ENCODE peak calls at places on chromosomes 2 and 18, in seven cellular contexts. E, Z, V, F, R, H and P are unnamed samples.

GRCh38 chr18:74589820-74590219 is 7.8 kb upstream of the ZNF407 start:
- DNase-seq in R (no peak), Z (no peak), V (no peak), F (no peak), E (no peak), H (no peak), P (no peak)

GRCh38 chr2:27021253-27021801 is 11.4 kb upstream of the TMEM214 start:
- DNase-seq in V (no peak), R (no peak), F (no peak), Z (no peak), E (no peak), H (peak), P (peak)

GRCh38 chr2:75055307-75055819 is 96.9 kb downstream of the POLE4 start:
- DNase-seq in F (no peak), E (no peak), V (peak), Z (no peak), R (no peak), H (no peak), P (no peak)

GRCh38 chr18:51342815-51343214 is 145.3 kb upstream of the MEX3C start:
- DNase-seq in V (peak), R (peak), E (no peak), H (peak), Z (no peak), F (no peak), P (no peak)

GRCh38 chr2:146037334-146037870 is 1517.5 kb upstream of the ZEB2 start:
- DNase-seq in H (no peak), Z (no peak), R (no peak), V (no peak), F (no peak), E (no peak), P (no peak)

GRCh38 chr2:98134138-98134537 is 47.2 kb downstream of the VWA3B start:
- DNase-seq in E (no peak), F (no peak), V (peak), Z (no peak), H (no peak), R (no peak), P (peak)

GRCh38 chr18:10661333-10661732 is 135.5 kb downstream of the NAPG start:
- DNase-seq in E (no peak), R (peak), H (peak), F (no peak), V (peak), Z (no peak), P (no peak)

GRCh38 chr2:203683932-203684556 is 22.4 kb upstream of the CD28 start:
- DNase-seq in V (peak), E (no peak), H (peak), F (no peak), R (peak), Z (peak), P (no peak)

GRCh38 chr2:38750793-38751042 is 443 bp downstream of the SRSF7 start:
- DNase-seq in V (no peak), R (peak), H (no peak), Z (peak), E (peak), F (peak), P (peak)

GRCh38 chr2:1494257-1494656 is 81.0 kb downstream of the TPO start:
- DNase-seq in H (no peak), F (peak), Z (no peak), E (peak), R (no peak), V (no peak), P (peak)

GRCh38 chr2:25043241-25043867 is 1.5 kb downstream of the EFR3B start:
- DNase-seq in E (no peak), V (peak), R (peak), Z (no peak), F (no peak), H (peak), P (no peak)

GRCh38 chr2:152790883-152791282 is 72.5 kb downstream of the ARL6IP6 start:
- DNase-seq in E (no peak), H (no peak), R (no peak), F (peak), V (no peak), Z (no peak), P (no peak)

GRCh38 chr2:65013776-65014175 is 24.6 kb downstream of the SLC1A4 start:
- DNase-seq in V (no peak), F (no peak), R (no peak), E (no peak), H (no peak), Z (no peak), P (no peak)

GRCh38 chr18:41745166-41746049 is 209.6 kb upstream of the PIK3C3 start:
- DNase-seq in F (peak), Z (no peak), E (no peak), H (peak), R (peak), V (peak), P (no peak)

DNA sequence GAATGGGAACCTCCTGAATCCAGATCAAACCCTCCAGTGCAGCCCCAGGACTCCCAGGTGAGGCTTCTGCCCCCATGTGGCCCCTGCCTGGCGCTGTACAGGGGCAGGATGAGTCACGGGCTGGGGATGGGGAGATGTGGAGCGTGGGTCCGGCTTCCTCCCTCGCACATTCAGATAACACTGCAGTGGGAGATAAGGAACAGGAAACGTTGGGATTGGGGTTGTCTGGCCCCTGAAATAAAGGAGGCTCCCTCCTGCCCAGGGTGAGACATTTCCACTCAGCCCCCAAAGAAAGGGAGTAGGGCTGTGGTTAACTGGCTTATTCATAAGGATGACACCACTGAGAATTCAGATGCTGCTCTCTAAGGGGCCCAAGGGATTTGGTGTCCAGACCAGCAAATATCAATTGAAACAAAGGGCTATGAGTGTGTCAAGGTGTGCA is 30.7 kb downstream of the IGFBP5 start:
- DNase-seq in H (no peak), V (peak), Z (no peak), E (no peak), F (no peak), R (peak), P (no peak)
- TF ChIP-seq CTCF in H (peak), V (no peak), Z (no peak), E (no peak), F (no peak), R (peak), P (no peak)

DNA sequence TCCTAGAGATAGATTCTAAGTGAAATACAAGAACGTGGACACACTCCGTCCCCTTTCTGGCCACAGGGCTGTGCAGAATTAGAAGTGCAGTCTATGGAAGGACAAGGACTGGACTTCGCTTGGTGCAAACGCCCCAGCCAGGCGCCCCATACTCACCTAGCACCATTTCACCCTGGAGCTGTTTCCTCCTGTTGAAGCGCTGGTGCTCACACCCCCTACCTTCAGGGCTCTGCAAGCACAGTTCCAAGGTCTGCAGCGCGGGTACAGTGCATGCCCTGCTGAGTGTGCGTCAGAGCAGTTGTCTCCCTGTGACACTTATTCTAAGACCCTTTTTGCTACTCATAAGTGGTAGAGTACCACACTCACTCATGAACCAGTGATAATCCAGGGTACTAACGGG is 3.0 kb downstream of the HPCAL1 start:
- DNase-seq in Z (no peak), R (peak), V (no peak), F (no peak), H (no peak), E (no peak), P (peak)
- TF ChIP-seq CTCF in Z (no peak), R (peak), V (no peak), F (no peak), H (peak), E (peak), P (peak)

DNA sequence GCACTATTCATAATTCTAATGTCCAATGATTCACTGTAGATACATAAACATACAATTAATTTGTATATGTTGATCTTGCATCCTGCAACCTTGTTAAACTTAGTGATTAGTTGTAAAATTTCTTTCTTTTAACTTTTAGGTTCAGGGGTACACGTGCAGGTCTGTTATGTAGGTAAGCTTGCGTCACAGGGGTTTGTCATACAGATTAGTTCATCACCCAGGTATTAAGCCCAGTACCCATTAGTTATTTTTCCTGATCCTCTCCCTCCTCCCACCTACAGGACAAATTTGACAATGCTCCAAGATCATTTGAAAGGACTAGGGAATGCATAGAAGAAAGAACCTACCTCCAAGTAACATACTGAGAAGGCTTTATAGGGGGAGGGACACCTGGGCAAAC is 290.1 kb downstream of the SRBD1 start:
- DNase-seq in Z (no peak), E (no peak), V (peak), F (no peak), H (no peak), R (no peak), P (no peak)
- TF ChIP-seq CTCF in Z (no peak), E (no peak), V (no peak), F (no peak), H (no peak), R (no peak), P (no peak)

GRCh38 chr2:68196120-68196716 is 38.5 kb downstream of the PNO1 start:
- DNase-seq in R (peak), Z (peak), H (peak), V (peak), F (no peak), E (no peak), P (peak)
- TF ChIP-seq CTCF in R (peak), Z (peak), H (peak), V (peak), F (peak), E (no peak), P (no peak)

GRCh38 chr18:71799016-71799673 is 745.0 kb downstream of the CBLN2 start:
- DNase-seq in Z (no peak), R (no peak), F (no peak), H (peak), V (peak), E (no peak), P (no peak)
- TF ChIP-seq CTCF in Z (no peak), R (no peak), F (no peak), H (no peak), V (no peak), E (no peak), P (no peak)

GRCh38 chr18:33444699-33445098 is 4.2 kb upstream of the CCDC178 start:
- DNase-seq in F (no peak), Z (no peak), H (no peak), V (no peak), E (no peak), R (no peak), P (no peak)

GRCh38 chr18:33440011-33440383 is 524 bp downstream of the CCDC178 start:
- DNase-seq in E (no peak), H (peak), V (peak), Z (peak), R (peak), F (peak), P (no peak)

GRCh38 chr18:33440384-33441043 is at the start of gene CCDC178:
- DNase-seq in V (no peak), H (peak), Z (peak), E (peak), R (peak), F (peak), P (no peak)
- TF ChIP-seq CTCF in V (no peak), H (no peak), Z (no peak), E (no peak), R (no peak), F (peak), P (no peak)